ENCODE peak calls at places on chromosomes 7 and 10, in four cellular contexts. X is mesendoderm, I is IMR-90, R is trophoblast cell. Z is an unnamed sample.

GRCh38 chr10:6053816-6054581 is 8.2 kb downstream of the IL2RA start:
- DNase-seq in X (no peak), R (no peak), I (no peak), Z (no peak)

GRCh38 chr10:23514321-23514720 is 75.4 kb downstream of the OTUD1 start:
- DNase-seq in X (no peak), I (no peak), R (peak), Z (peak)

GRCh38 chr7:326273-326672 is 36.3 kb downstream of the FOXL3 start:
- DNase-seq in X (no peak), I (no peak), R (no peak), Z (no peak)

GRCh38 chr10:58775960-58776574 is 263.4 kb downstream of the BICC1 start:
- DNase-seq in X (peak), R (peak), I (peak), Z (peak)

GRCh38 chr7:102883098-102883860 is 29.5 kb upstream of the LRRC17 start:
- DNase-seq in X (no peak), R (peak), I (peak), Z (peak)

GRCh38 chr7:69067397-69067796 is 530.9 kb upstream of the AUTS2 start:
- DNase-seq in R (peak), X (peak), I (no peak), Z (no peak)

GRCh38 chr7:152144557-152145245 is 119.2 kb downstream of the GALNT11 start:
- DNase-seq in R (no peak), X (no peak), I (no peak), Z (no peak)

GRCh38 chr10:124721295-124722052 is 22.7 kb downstream of the FAM53B start:
- DNase-seq in I (no peak), R (no peak), X (no peak), Z (no peak)

GRCh38 chr10:25068152-25069058 is 52.0 kb downstream of the THNSL1 start:
- DNase-seq in I (peak), R (peak), X (peak), Z (peak)

GRCh38 chr10:30765611-30766010 is 136.1 kb upstream of the LYZL2 start:
- DNase-seq in X (no peak), R (no peak), I (no peak), Z (no peak)

GRCh38 chr7:156898938-156899337 is 6.0 kb upstream of the LMBR1 start:
- DNase-seq in R (no peak), X (no peak), I (peak), Z (peak)

GRCh38 chr10:105843786-105844560 is 1202.9 kb downstream of the SORCS3 start:
- DNase-seq in X (no peak), R (no peak), I (no peak), Z (no peak)

GRCh38 chr10:47061776-47062175 is 150.5 kb downstream of the PTPN20 start:
- DNase-seq in I (no peak), X (no peak), R (no peak), Z (no peak)

GRCh38 chr7:156895024-156895780 is 2.2 kb upstream of the LMBR1 start:
- DNase-seq in X (no peak), I (no peak), R (no peak), Z (no peak)

GRCh38 chr10:54800677-54801480 is at the start of gene PCDH15:
- DNase-seq in X (peak), I (no peak), R (peak), Z (peak)

GRCh38 chr7:13751771-13752170 is 237.7 kb downstream of the ETV1 start:
- DNase-seq in R (no peak), X (no peak), I (no peak), Z (no peak)

GRCh38 chr10:59864141-59864962 is 42.0 kb downstream of the CCDC6 start:
- DNase-seq in I (no peak), R (no peak), X (no peak), Z (no peak)

GRCh38 chr7:133668296-133669060 is 415.6 kb downstream of the EXOC4 start:
- DNase-seq in X (no peak), R (no peak), I (peak), Z (no peak)

GRCh38 chr7:97117035-97117371 is 495 bp upstream of the SDHAF3 start:
- DNase-seq in R (no peak), X (no peak), I (no peak), Z (no peak)

GRCh38 chr7:83562960-83563359 is 86.0 kb downstream of the SEMA3E start:
- DNase-seq in X (no peak), I (no peak), R (no peak), Z (no peak)

GRCh38 chr7:138980575-138981285 is 459 bp downstream of the KIAA1549 start:
- DNase-seq in R (peak), X (peak), I (no peak), Z (peak)

GRCh38 chr10:59513558-59513957 is 151.2 kb upstream of the FAM13C start:
- DNase-seq in I (peak), R (no peak), X (no peak), Z (no peak)

GRCh38 chr10:22911889-22912762 is 15.7 kb upstream of the ARMC3 start:
- DNase-seq in X (no peak), I (no peak), R (no peak), Z (peak)

GRCh38 chr10:14397069-14397468 is 66.3 kb upstream of the FRMD4A start:
- DNase-seq in R (peak), X (peak), I (peak), Z (peak)

GRCh38 chr7:106239406-106239805 is 45.4 kb downstream of the NAMPT start:
- DNase-seq in R (no peak), X (no peak), I (no peak), Z (no peak)

GRCh38 chr10:78207216-78207615 is 173.6 kb downstream of the RPS24 start:
- DNase-seq in X (no peak), I (no peak), R (no peak), Z (no peak)
- H3K9ac ChIP-seq in X (no peak), I (no peak), R (no peak), Z (peak)

DNA sequence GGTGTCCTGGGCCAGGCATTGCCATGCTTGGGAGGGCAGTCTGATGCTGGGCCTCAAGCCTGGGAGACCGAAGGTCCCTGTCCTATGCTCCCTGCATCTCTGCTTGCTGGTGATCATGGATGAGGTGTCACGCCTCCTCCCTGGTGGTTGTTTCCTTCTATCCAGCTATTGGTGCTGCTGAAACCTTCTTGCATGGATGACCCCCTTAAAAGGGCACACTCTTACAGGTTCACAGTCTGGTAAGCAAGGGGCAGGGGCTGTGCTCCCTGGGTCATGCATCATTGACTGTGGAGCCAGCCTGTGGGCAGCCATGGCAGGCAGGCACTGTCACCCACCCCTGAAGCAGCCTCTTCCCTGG is 36.8 kb upstream of the SLC29A3 start:
- DNase-seq in I (no peak), X (no peak), R (no peak), Z (no peak)
- H2AK5ac ChIP-seq in I (peak), X (no peak), R (no peak), Z (no peak)

DNA sequence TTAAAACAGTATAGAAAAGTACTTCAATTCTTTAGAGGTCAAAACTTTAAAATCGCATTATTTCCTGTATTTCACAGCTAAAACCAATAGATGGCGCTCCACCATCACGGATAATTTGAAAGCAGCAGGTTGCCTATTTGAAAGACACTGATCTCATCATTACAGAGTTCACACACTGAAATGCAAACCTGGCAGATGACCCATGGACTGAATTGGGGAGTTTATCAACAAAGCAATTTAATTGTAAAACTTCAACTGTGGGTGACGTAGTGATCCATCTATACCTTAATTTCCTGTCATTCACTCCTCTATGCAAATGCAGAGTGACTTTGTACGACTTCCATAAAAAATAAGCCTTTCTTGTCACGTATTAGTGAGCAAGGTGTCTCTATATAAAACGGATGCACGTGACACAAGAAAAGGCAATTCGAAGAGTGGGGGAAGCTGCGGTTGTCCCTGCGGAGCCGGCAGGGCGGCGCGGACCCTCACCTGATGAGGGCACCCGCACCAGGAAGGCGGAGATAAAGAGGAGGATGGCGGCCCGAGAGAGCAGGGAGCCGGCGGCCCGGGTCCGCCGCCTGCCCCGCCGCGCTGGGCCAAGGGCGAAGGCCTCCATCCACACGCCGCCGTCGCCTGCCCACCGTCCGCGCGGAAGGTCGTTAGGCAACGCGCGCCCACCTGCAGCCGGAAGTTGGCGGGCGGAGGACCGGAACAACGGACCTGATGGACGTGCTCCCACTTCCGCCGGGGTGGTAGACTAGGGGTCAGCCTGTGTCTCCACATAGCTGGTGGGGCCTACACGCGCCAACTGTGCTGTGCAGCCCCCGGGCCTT is at the start of gene ZPBP:
- DNase-seq in X (peak), I (peak), R (peak), Z (peak)
- H3K9ac ChIP-seq in X (no peak), I (no peak), R (no peak), Z (peak)

GRCh38 chr10:37952926-37953325 is 23.5 kb downstream of the ZNF25 start:
- DNase-seq in X (no peak), R (peak), I (no peak), Z (no peak)
- H2AK5ac ChIP-seq in X (no peak), R (no peak), I (no peak), Z (no peak)

GRCh38 chr7:127581716-127582115 is 3.7 kb downstream of the GCC1 start:
- DNase-seq in I (no peak), R (no peak), X (no peak), Z (peak)
- H3K9ac ChIP-seq in I (no peak), R (no peak), X (no peak), Z (no peak)

GRCh38 chr7:153934629-153935028 is 117.6 kb upstream of the DPP6 start:
- DNase-seq in I (no peak), X (no peak), R (no peak), Z (no peak)
- H2AK5ac ChIP-seq in I (no peak), X (no peak), R (no peak), Z (no peak)

DNA sequence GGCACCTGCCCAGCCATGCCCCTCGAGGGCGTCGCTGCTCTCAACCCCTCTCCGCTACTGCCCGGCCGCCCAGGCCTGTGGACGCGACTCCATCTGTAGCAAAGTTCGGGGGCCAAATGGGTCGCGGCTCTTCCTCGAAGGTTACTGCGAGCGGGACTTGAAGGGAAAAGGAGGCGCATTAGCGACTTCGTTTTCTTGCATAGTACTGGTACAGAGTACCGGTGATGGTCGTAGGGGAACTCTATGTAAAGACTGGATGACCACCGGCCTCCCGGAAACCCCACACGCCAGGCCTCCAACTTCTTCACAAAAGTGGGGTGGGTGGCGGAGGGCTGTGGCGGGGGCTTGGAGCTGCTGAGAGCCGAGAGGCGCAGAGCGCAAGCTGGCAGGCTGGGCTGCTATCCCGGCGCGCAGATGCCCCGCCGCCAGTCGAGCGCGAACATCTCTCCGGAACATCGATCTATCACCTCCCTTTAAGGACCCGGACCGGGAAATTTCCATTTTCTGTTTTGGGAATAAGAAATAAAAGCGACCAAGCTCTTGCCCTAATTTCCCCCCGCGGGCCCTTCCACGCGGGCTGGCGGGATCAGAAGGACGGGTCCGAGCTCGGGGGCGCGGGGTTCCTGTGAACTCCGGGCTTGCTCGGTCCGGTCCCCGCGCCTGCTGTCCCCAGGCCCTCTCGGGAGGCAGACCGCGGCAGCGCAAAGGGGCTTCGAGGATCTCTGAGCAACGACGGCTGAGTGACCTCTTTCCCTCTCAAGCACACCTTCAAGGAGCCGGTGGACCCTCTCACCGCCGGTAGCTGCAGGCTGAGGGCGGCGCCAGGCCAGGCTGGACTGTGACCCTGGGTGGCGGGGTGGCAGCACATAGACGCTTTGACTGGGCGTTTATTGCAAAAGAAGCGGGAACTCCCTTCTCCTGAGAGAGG is 12.2 kb upstream of the FEZF1 start:
- DNase-seq in X (no peak), R (no peak), I (no peak), Z (no peak)
- H3K9ac ChIP-seq in X (peak), R (no peak), I (no peak), Z (no peak)

DNA sequence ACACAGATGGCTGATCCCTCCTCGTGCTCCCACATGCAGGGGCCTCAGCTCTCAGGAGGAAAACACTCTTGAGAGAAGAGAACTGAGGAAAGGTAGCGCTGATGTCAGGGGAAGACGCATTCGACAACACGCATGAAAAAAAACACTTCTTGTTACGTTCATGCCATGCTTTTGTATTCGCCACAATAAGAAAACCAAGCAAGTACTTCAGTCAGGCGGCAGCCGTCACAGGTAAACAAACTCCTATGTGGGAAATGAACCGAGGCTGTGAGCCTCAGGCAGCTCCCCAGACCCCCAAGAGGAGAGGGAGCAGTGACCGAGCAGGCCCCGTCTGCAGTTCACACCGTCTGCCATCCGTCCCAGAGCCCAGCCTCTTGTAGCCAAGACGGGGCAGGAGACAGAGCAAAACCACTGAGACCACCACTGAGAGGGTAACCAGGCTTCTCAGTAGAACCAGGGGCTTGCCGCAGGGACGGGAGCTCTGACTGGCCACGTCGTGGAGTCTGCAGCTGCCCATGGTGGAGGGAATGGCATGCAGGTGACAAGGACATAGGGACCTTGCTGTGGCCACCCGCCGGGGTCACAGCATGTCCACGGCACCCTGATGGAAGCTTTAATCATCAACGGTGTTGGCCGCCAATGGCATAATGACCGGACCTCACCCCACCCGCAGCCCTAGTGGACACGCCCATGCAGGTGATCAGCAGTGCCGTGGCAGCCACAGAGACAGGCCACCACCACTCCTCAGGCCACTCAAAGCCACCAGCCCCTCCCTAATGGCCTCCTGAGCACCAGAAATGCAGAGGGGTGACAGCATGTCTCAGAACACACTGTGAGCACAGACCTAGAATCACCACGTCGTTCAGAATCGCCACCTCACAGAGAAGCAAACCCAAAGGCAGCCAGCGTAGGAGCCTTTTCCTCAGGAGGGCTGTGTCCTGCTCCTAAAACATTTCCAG is 304.3 kb downstream of the PTPRN2 start:
- DNase-seq in I (no peak), X (no peak), R (no peak), Z (no peak)
- H2AK5ac ChIP-seq in I (no peak), X (no peak), R (no peak), Z (no peak)

DNA sequence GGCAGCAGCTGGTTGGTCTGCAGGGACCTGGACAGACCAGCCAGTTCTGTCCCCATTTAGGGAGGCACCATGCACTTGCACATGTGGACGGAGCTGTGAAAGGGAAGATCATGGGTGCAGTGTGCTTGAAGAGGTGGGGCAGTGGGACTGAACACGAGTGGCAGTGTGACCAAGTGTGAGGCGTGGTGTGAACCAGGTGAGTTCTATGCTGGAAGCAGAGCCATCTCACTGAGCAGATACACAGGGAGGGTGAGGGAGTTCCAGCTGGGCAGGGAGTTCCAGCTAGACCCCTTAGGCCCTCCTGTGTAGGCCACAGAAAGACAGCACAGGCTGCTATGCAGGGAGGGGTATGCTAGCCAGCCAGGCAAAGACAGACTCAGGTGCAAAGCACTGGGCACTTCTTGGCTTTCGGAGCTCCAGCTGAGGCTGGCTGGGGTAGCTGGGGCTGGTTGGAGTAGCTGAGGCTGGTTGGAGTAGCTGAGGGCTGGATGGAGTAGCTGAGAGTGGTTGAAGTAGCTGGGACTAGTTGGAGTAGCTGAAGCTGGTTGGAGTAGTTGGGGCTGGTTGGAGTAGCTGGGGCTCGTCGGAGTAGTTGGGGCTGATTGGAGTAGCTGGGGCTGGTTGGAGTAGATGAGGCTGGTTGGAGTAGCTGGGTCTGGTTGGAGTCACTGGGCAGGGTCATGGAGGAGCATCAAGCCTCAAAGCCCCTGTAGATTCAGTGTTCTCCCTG is 90.9 kb downstream of the HIP1 start:
- DNase-seq in X (no peak), I (no peak), R (no peak), Z (no peak)
- H3K9ac ChIP-seq in X (no peak), I (no peak), R (no peak), Z (no peak)

GRCh38 chr10:103207141-103207540 is 14.1 kb upstream of the NT5C2 start:
- DNase-seq in R (no peak), I (no peak), X (peak), Z (no peak)
- H2AK5ac ChIP-seq in R (no peak), I (no peak), X (no peak), Z (no peak)

Z was measured in mesenchymal stem cell.